ENCODE peak calls at places on chromosome 22, in seven cellular contexts. K is gastrocnemius medialis, N is HCT116, M is GM12865, U is mucosa of descending colon, Q is endothelial cell, I is AG04449. G is an unnamed sample.

GRCh38 chr22:34113381-34113780 is 193.1 kb upstream of the LARGE1 start:
- DNase-seq in K (no peak), N (no peak), M (no peak), U (no peak), Q (no peak), I (no peak), G (no peak)

GRCh38 chr22:17977371-17977770 is 47.0 kb downstream of the MICAL3 start:
- DNase-seq in K (no peak), N (no peak), M (no peak), U (no peak), Q (no peak), I (no peak), G (no peak)

GRCh38 chr22:19149047-19149883 is 827 bp downstream of the GSC2 start:
- DNase-seq in K (no peak), N (no peak), M (no peak), U (peak; percentile 26), Q (no peak), I (no peak), G (no peak)

GRCh38 chr22:21981874-21982273 is 713 bp downstream of the TOP3B start:
- DNase-seq in K (peak; percentile 32), N (no peak), M (no peak), U (no peak), Q (no peak), I (no peak), G (no peak)

GRCh38 chr22:29621761-29622526 is 18.5 kb downstream of the NF2 start:
- DNase-seq in K (no peak), N (peak; percentile 91), M (no peak), U (no peak), Q (no peak), I (peak; percentile 84), G (no peak)

GRCh38 chr22:19871845-19872778 is 17.4 kb upstream of the GNB1L start:
- DNase-seq in K (peak; percentile 8), N (no peak), M (no peak), U (peak; percentile 25), Q (peak; percentile 2), I (no peak), G (no peak)

GRCh38 chr22:26360169-26360885 is 68.7 kb upstream of the ASPHD2 start:
- DNase-seq in K (peak; percentile 46), N (peak; percentile 75), M (peak; percentile 76), U (peak; percentile 35), Q (peak; percentile 72), I (no peak), G (peak; percentile 49)

GRCh38 chr22:21866821-21867527 is 471 bp downstream of the MAPK1 start:
- DNase-seq in K (no peak), N (no peak), M (peak; percentile 30), U (peak; percentile 65), Q (no peak), I (no peak), G (no peak)

GRCh38 chr22:50060441-50061140 is 2.5 kb upstream of the TTLL8 start:
- DNase-seq in K (no peak), N (no peak), M (no peak), U (peak; percentile 20), Q (no peak), I (no peak), G (no peak)

GRCh38 chr22:43827336-43827735 is 15.2 kb upstream of the EFCAB6 start:
- DNase-seq in K (no peak), N (no peak), M (no peak), U (no peak), Q (no peak), I (no peak), G (no peak)

GRCh38 chr22:37669586-37669985 is 5.8 kb upstream of the LGALS1 start:
- DNase-seq in K (no peak), N (no peak), M (no peak), U (no peak), Q (no peak), I (no peak), G (no peak)

GRCh38 chr22:44311855-44312170 is 938 bp downstream of the SHISAL1 start:
- DNase-seq in K (no peak), N (no peak), M (no peak), U (no peak), Q (no peak), I (peak; percentile 29), G (no peak)

GRCh38 chr22:22935056-22935545 is 47.5 kb downstream of the IGLL5 start:
- DNase-seq in K (no peak), N (no peak), M (no peak), U (peak; percentile 18), Q (no peak), I (no peak), G (peak; percentile 72)

GRCh38 chr22:34903416-34903815 is 162.5 kb upstream of the ISX start:
- DNase-seq in K (no peak), N (no peak), M (no peak), U (no peak), Q (no peak), I (no peak), G (no peak)

GRCh38 chr22:44693756-44694155 is 8.2 kb upstream of the PRR5 start:
- DNase-seq in K (no peak), N (no peak), M (no peak), U (peak; percentile 20), Q (no peak), I (no peak), G (no peak)

GRCh38 chr22:21778705-21779363 is 43.2 kb upstream of the YPEL1 start:
- DNase-seq in K (no peak), N (no peak), M (no peak), U (no peak), Q (no peak), I (peak; percentile 36), G (no peak)

GRCh38 chr22:29000641-29001040 is 61.0 kb downstream of the C22orf31 start:
- DNase-seq in K (no peak), N (no peak), M (no peak), U (no peak), Q (no peak), I (no peak), G (no peak)

GRCh38 chr22:43883012-43883661 is 8.7 kb downstream of the PNPLA5 start:
- DNase-seq in K (peak; percentile 3), N (peak; percentile 81), M (peak; percentile 81), U (peak; percentile 23), Q (peak; percentile 75), I (no peak), G (peak; percentile 87)

GRCh38 chr22:25159028-25159427 is 40.6 kb upstream of the CRYBB3 start:
- DNase-seq in K (peak; percentile 95), N (no peak), M (no peak), U (no peak), Q (no peak), I (no peak), G (no peak)

GRCh38 chr22:50074056-50074455 is 11.2 kb downstream of the MLC1 start:
- DNase-seq in K (no peak), N (no peak), M (no peak), U (no peak), Q (no peak), I (no peak), G (no peak)

GRCh38 chr22:49951986-49952896 is 8.3 kb upstream of the PIM3 start:
- DNase-seq in K (no peak), N (no peak), M (no peak), U (no peak), Q (no peak), I (peak; percentile 54), G (no peak)

GRCh38 chr22:17914474-17914873 is 109.9 kb downstream of the MICAL3 start:
- DNase-seq in K (peak; percentile 63), N (no peak), M (no peak), U (no peak), Q (no peak), I (no peak), G (no peak)

GRCh38 chr22:44931077-44931540 is 78.7 kb downstream of the PHF21B start:
- DNase-seq in K (no peak), N (no peak), M (no peak), U (no peak), Q (no peak), I (no peak), G (no peak)

GRCh38 chr22:24474649-24475048 is 20.5 kb upstream of the UPB1 start:
- DNase-seq in K (no peak), N (no peak), M (no peak), U (no peak), Q (no peak), I (no peak), G (no peak)

GRCh38 chr22:40637181-40638150 is 947 bp upstream of the MRTFA start:
- DNase-seq in K (peak; percentile 29), N (no peak), M (peak; percentile 47), U (peak; percentile 41), Q (no peak), I (no peak), G (no peak)
- TF ChIP-seq CTCF in K (no peak), N (no peak), M (no peak), U (no peak), Q (no peak), I (no peak), G (no peak)

GRCh38 chr22:39364646-39365405 is 15.0 kb downstream of the SYNGR1 start:
- DNase-seq in K (no peak), N (no peak), M (no peak), U (no peak), Q (no peak), I (no peak), G (no peak)
- TF ChIP-seq CTCF in K (no peak), N (no peak), M (no peak), U (no peak), Q (no peak), I (no peak), G (no peak)

GRCh38 chr22:46845281-46846153 is 83.1 kb downstream of the TBC1D22A start:
- DNase-seq in K (no peak), N (no peak), M (no peak), U (no peak), Q (no peak), I (no peak), G (no peak)
- TF ChIP-seq CTCF in K (no peak), N (peak; percentile 27), M (no peak), U (no peak), Q (no peak), I (peak; percentile 11), G (no peak)

DNA sequence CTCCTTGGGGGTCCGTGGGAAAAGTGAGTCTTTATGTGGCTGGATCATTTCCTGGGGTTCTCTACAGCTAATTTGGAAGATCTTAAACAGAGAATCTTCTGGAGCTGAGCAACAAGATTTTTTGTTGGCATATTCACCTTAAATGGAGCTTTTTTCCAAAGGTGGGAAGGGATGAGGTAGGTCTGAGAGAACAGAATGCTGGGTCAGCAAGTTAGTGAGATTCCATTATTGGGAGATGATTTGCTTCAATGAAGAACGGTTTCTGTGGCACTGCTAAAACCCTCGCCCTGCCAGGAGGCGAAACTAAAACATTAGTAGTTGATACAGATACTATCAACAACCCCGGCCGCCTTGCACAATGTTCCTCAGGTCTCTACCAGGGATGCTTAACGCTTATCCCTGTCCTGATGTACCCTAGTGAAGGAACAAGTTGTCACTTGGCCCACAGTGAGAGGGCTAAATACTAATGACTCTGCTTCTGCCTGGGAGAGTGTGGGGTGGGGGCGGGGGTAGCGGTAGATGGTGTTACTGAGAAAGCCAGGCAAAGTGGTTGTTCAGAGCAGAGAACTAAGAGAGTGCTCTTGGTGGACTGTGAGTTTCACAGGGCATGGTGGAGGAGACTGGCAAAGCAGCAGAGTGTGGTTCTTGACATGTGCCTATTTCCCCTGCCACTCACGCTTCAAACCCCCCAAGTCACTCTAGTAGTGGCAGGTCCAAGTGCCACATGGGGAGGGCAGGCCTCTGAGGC is 63.7 kb upstream of the CYP2D6 start:
- DNase-seq in K (no peak), N (no peak), M (no peak), U (no peak), Q (no peak), I (no peak), G (no peak)
- TF ChIP-seq CTCF in K (no peak), N (no peak), M (no peak), U (no peak), Q (no peak), I (no peak), G (no peak)

GRCh38 chr22:27919943-27920755 is 1.1 kb upstream of the PITPNB start:
- DNase-seq in K (peak; percentile 67), N (no peak), M (no peak), U (no peak), Q (peak; percentile 20), I (peak; percentile 24), G (no peak)
- TF ChIP-seq CTCF in K (no peak), N (no peak), M (no peak), U (no peak), Q (no peak), I (peak; percentile 1), G (no peak)